ENCODE peak calls at places on chromosomes 4 and X, in eight cellular contexts. One of them, this sample, is unnamed.

GRCh38 chrX:151789179-151789800 is 54.7 kb downstream of the CNGA2 start:
- DNase-seq in transverse colon: peak; percentile 18
- DNase-seq in AG04450: peak; percentile 27
- DNase-seq in GM23248: peak; percentile 88
- DNase-seq in left lung: no peak
- DNase-seq in small intestine: no peak
- DNase-seq in uterus: peak; percentile 34
- DNase-seq in CD8-positive, alpha-beta T cell: no peak
- DNase-seq in this sample: no peak

GRCh38 chr4:138308421-138308820 is 66.3 kb upstream of the SLC7A11 start:
- DNase-seq in transverse colon: no peak
- DNase-seq in AG04450: no peak
- DNase-seq in GM23248: peak; percentile 81
- DNase-seq in left lung: no peak
- DNase-seq in small intestine: no peak
- DNase-seq in uterus: no peak
- DNase-seq in CD8-positive, alpha-beta T cell: no peak
- DNase-seq in this sample: no peak

GRCh38 chr4:185811509-185812364 is at the start of gene SORBS2:
- DNase-seq in transverse colon: peak; percentile 74
- DNase-seq in AG04450: no peak
- DNase-seq in GM23248: peak; percentile 6
- DNase-seq in left lung: peak; percentile 80
- DNase-seq in small intestine: peak; percentile 71
- DNase-seq in uterus: no peak
- DNase-seq in CD8-positive, alpha-beta T cell: no peak
- DNase-seq in this sample: no peak

GRCh38 chr4:18798123-18798522 is 776.6 kb upstream of the LCORL start:
- DNase-seq in transverse colon: no peak
- DNase-seq in AG04450: no peak
- DNase-seq in GM23248: no peak
- DNase-seq in left lung: no peak
- DNase-seq in small intestine: no peak
- DNase-seq in uterus: no peak
- DNase-seq in CD8-positive, alpha-beta T cell: no peak
- DNase-seq in this sample: no peak

GRCh38 chr4:83356899-83357661 is 22.4 kb upstream of the HPSE start:
- DNase-seq in transverse colon: no peak
- DNase-seq in AG04450: peak; percentile 80
- DNase-seq in GM23248: peak; percentile 91
- DNase-seq in left lung: no peak
- DNase-seq in small intestine: no peak
- DNase-seq in uterus: no peak
- DNase-seq in CD8-positive, alpha-beta T cell: no peak
- DNase-seq in this sample: no peak

GRCh38 chr4:180923476-180923875 is 1319.7 kb upstream of the TENM3 start:
- DNase-seq in transverse colon: no peak
- DNase-seq in AG04450: peak; percentile 51
- DNase-seq in GM23248: peak; percentile 82
- DNase-seq in left lung: no peak
- DNase-seq in small intestine: no peak
- DNase-seq in uterus: no peak
- DNase-seq in CD8-positive, alpha-beta T cell: no peak
- DNase-seq in this sample: no peak

GRCh38 chrX:125202486-125203378 is 116.9 kb upstream of the TEX13C start:
- DNase-seq in transverse colon: no peak
- DNase-seq in AG04450: no peak
- DNase-seq in GM23248: no peak
- DNase-seq in left lung: no peak
- DNase-seq in small intestine: no peak
- DNase-seq in uterus: no peak
- DNase-seq in CD8-positive, alpha-beta T cell: no peak
- DNase-seq in this sample: no peak

GRCh38 chrX:1537031-1537715 is at the start of gene P2RY8:
- DNase-seq in transverse colon: peak; percentile 74
- DNase-seq in AG04450: no peak
- DNase-seq in GM23248: peak; percentile 40
- DNase-seq in left lung: peak; percentile 89
- DNase-seq in small intestine: peak; percentile 35
- DNase-seq in uterus: peak; percentile 52
- DNase-seq in CD8-positive, alpha-beta T cell: peak; percentile 86
- DNase-seq in this sample: peak; percentile 79

GRCh38 chr4:40912455-40913055 is 162.8 kb downstream of the NSUN7 start:
- DNase-seq in transverse colon: no peak
- DNase-seq in AG04450: peak; percentile 38
- DNase-seq in GM23248: peak; percentile 64
- DNase-seq in left lung: no peak
- DNase-seq in small intestine: no peak
- DNase-seq in uterus: no peak
- DNase-seq in CD8-positive, alpha-beta T cell: no peak
- DNase-seq in this sample: no peak

GRCh38 chr4:21507439-21507838 is 441.1 kb downstream of the KCNIP4 start:
- DNase-seq in transverse colon: no peak
- DNase-seq in AG04450: no peak
- DNase-seq in GM23248: peak; percentile 40
- DNase-seq in left lung: no peak
- DNase-seq in small intestine: no peak
- DNase-seq in uterus: no peak
- DNase-seq in CD8-positive, alpha-beta T cell: no peak
- DNase-seq in this sample: no peak

GRCh38 chr4:143700420-143701352 is at the start of gene FREM3:
- DNase-seq in transverse colon: no peak
- DNase-seq in AG04450: no peak
- DNase-seq in GM23248: peak; percentile 17
- DNase-seq in left lung: peak; percentile 78
- DNase-seq in small intestine: no peak
- DNase-seq in uterus: no peak
- DNase-seq in CD8-positive, alpha-beta T cell: no peak
- DNase-seq in this sample: no peak

GRCh38 chrX:98350940-98351339 is 1467.2 kb downstream of the RPA4 start:
- DNase-seq in transverse colon: no peak
- DNase-seq in AG04450: no peak
- DNase-seq in GM23248: no peak
- DNase-seq in left lung: no peak
- DNase-seq in small intestine: no peak
- DNase-seq in uterus: no peak
- DNase-seq in CD8-positive, alpha-beta T cell: no peak
- DNase-seq in this sample: no peak

GRCh38 chrX:6187256-6187655 is 41.4 kb downstream of the NLGN4X start:
- DNase-seq in transverse colon: no peak
- DNase-seq in AG04450: no peak
- DNase-seq in GM23248: no peak
- DNase-seq in left lung: no peak
- DNase-seq in small intestine: no peak
- DNase-seq in uterus: no peak
- DNase-seq in CD8-positive, alpha-beta T cell: no peak
- DNase-seq in this sample: no peak

GRCh38 chr4:79198886-79199591 is 126.8 kb downstream of the NAA11 start:
- DNase-seq in transverse colon: no peak
- DNase-seq in AG04450: no peak
- DNase-seq in GM23248: no peak
- DNase-seq in left lung: no peak
- DNase-seq in small intestine: no peak
- DNase-seq in uterus: no peak
- DNase-seq in CD8-positive, alpha-beta T cell: no peak
- DNase-seq in this sample: no peak

GRCh38 chr4:123478859-123479345 is 82.3 kb downstream of the SPRY1 start:
- DNase-seq in transverse colon: peak; percentile 19
- DNase-seq in AG04450: no peak
- DNase-seq in GM23248: no peak
- DNase-seq in left lung: no peak
- DNase-seq in small intestine: peak; percentile 52
- DNase-seq in uterus: no peak
- DNase-seq in CD8-positive, alpha-beta T cell: no peak
- DNase-seq in this sample: no peak

GRCh38 chr4:140952709-140953108 is 180.6 kb downstream of the RNF150 start:
- DNase-seq in transverse colon: no peak
- DNase-seq in AG04450: no peak
- DNase-seq in GM23248: peak; percentile 67
- DNase-seq in left lung: no peak
- DNase-seq in small intestine: no peak
- DNase-seq in uterus: no peak
- DNase-seq in CD8-positive, alpha-beta T cell: no peak
- DNase-seq in this sample: no peak

GRCh38 chr4:186699298-186699697 is 24.4 kb downstream of the FAT1 start:
- DNase-seq in transverse colon: no peak
- DNase-seq in AG04450: no peak
- DNase-seq in GM23248: peak; percentile 24
- DNase-seq in left lung: no peak
- DNase-seq in small intestine: peak; percentile 98
- DNase-seq in uterus: no peak
- DNase-seq in CD8-positive, alpha-beta T cell: no peak
- DNase-seq in this sample: no peak

DNA sequence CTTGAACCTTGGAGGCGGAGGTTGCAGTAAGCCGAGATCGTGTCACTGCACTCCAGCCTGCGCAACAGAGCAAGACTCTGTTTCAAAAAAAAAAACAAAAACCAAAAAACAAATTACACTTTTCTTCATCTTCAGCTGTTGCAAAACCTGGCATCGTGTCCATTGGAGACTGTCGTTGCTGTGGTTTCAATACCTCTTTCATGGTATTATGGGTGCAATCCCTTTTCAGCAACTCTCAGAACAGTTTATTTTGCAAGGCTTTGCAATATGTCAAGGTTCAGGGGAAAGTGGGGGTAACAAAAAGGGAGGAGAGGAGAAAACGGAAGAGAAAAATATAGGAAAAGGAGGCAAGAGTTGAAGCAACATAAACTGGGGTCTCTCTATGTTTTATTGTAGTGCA is 40.8 kb downstream of the ARSD start:
- DNase-seq in transverse colon: no peak
- DNase-seq in AG04450: no peak
- DNase-seq in GM23248: no peak
- DNase-seq in left lung: no peak
- DNase-seq in small intestine: no peak
- DNase-seq in uterus: no peak
- DNase-seq in CD8-positive, alpha-beta T cell: no peak
- DNase-seq in this sample: no peak
- H3K27me3 ChIP-seq in transverse colon: no peaks in the 10 kb centered on the region
- H3K27me3 ChIP-seq in AG04450: no peaks in the 10 kb centered on the region
- H3K27me3 ChIP-seq in GM23248: no peaks in the 10 kb centered on the region
- H3K27me3 ChIP-seq in left lung: no peaks in the 10 kb centered on the region
- H3K27me3 ChIP-seq in small intestine: no peaks in the 10 kb centered on the region
- H3K27me3 ChIP-seq in uterus: no peaks in the 10 kb centered on the region
- H3K27me3 ChIP-seq in CD8-positive, alpha-beta T cell: no peaks in the 10 kb centered on the region
- H3K27me3 ChIP-seq in this sample: no peaks in the 10 kb centered on the region

DNA sequence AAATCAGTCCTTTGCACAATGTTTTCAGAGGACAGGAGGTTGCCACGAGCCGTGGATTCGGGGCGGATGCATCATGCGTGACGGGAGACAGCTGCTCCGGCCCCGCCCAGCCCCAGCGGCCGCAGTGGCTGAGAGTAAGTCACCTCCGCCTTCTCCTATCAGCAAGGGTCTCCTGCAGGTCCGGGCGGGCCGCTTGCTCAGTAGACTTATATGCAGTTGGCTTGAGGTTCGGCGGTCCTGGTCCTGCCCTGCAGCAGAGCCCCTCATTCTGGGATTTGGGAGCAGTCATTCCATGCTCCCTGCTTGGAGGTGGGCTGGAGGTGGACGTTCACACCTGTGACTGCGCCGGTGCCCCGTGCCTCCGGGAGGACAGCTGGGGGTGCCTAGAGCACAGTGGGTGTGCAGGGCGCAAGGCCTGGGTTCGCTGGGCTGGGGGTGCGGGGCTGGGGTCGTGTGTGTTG is 86.3 kb upstream of the ADRA2C start:
- DNase-seq in transverse colon: no peak
- DNase-seq in AG04450: no peak
- DNase-seq in GM23248: no peak
- DNase-seq in left lung: peak; percentile 74
- DNase-seq in small intestine: no peak
- DNase-seq in uterus: peak; percentile 25
- DNase-seq in CD8-positive, alpha-beta T cell: no peak
- DNase-seq in this sample: peak; percentile 75
- H3K27me3 ChIP-seq in transverse colon: peaks cover 25% of the 10 kb centered on the region
- H3K27me3 ChIP-seq in AG04450: peaks cover 8% of the 10 kb centered on the region
- H3K27me3 ChIP-seq in GM23248: no peaks in the 10 kb centered on the region
- H3K27me3 ChIP-seq in left lung: no peaks in the 10 kb centered on the region
- H3K27me3 ChIP-seq in small intestine: peaks cover 10% of the 10 kb centered on the region
- H3K27me3 ChIP-seq in uterus: no peaks in the 10 kb centered on the region
- H3K27me3 ChIP-seq in CD8-positive, alpha-beta T cell: no peaks in the 10 kb centered on the region
- H3K27me3 ChIP-seq in this sample: peaks cover 80% of the 10 kb centered on the region

DNA sequence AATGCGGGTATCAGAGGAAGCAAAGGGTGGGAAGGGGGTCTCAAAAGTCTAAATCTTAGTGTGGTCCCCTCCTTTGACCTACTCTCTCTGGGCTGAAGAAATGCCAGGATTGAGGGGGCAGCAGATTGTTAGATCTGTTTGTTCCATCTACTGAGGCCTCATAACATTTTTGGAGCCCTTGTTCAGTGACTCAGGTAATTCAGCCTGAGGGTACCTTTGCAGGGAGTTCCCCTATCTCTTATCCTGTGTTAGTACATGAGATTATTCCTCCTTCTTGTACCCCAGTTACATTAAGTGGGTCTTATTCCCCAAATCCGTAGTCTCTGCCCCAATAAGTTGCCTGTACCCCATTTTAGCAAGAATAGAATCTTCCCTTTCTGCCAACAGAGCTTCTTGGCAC is 79.0 kb downstream of the RTL9 start:
- DNase-seq in transverse colon: no peak
- DNase-seq in AG04450: no peak
- DNase-seq in GM23248: no peak
- DNase-seq in left lung: no peak
- DNase-seq in small intestine: no peak
- DNase-seq in uterus: no peak
- DNase-seq in CD8-positive, alpha-beta T cell: no peak
- DNase-seq in this sample: no peak
- H3K27me3 ChIP-seq in transverse colon: no peaks in the 10 kb centered on the region
- H3K27me3 ChIP-seq in AG04450: peaks cover 23% of the 10 kb centered on the region
- H3K27me3 ChIP-seq in GM23248: no peaks in the 10 kb centered on the region
- H3K27me3 ChIP-seq in left lung: peaks cover 4% of the 10 kb centered on the region
- H3K27me3 ChIP-seq in small intestine: no peaks in the 10 kb centered on the region
- H3K27me3 ChIP-seq in uterus: no peaks in the 10 kb centered on the region
- H3K27me3 ChIP-seq in CD8-positive, alpha-beta T cell: no peaks in the 10 kb centered on the region
- H3K27me3 ChIP-seq in this sample: no peaks in the 10 kb centered on the region

GRCh38 chr4:7458477-7458876 is 23.7 kb upstream of the PSAPL1 start:
- DNase-seq in transverse colon: no peak
- DNase-seq in AG04450: no peak
- DNase-seq in GM23248: no peak
- DNase-seq in left lung: peak; percentile 28
- DNase-seq in small intestine: no peak
- DNase-seq in uterus: no peak
- DNase-seq in CD8-positive, alpha-beta T cell: no peak
- DNase-seq in this sample: no peak

GRCh38 chr4:7459471-7459870 is 24.7 kb upstream of the PSAPL1 start:
- DNase-seq in transverse colon: no peak
- DNase-seq in AG04450: no peak
- DNase-seq in GM23248: no peak
- DNase-seq in left lung: peak; percentile 40
- DNase-seq in small intestine: no peak
- DNase-seq in uterus: no peak
- DNase-seq in CD8-positive, alpha-beta T cell: no peak
- DNase-seq in this sample: no peak

GRCh38 chr4:7460591-7460990 is 25.9 kb upstream of the PSAPL1 start:
- DNase-seq in transverse colon: no peak
- DNase-seq in AG04450: no peak
- DNase-seq in GM23248: no peak
- DNase-seq in left lung: peak; percentile 40
- DNase-seq in small intestine: no peak
- DNase-seq in uterus: no peak
- DNase-seq in CD8-positive, alpha-beta T cell: no peak
- DNase-seq in this sample: no peak

GRCh38 chr4:7458066-7458425 is 23.3 kb upstream of the PSAPL1 start:
- DNase-seq in transverse colon: no peak
- DNase-seq in AG04450: no peak
- DNase-seq in GM23248: no peak
- DNase-seq in left lung: peak; percentile 61
- DNase-seq in small intestine: no peak
- DNase-seq in uterus: no peak
- DNase-seq in CD8-positive, alpha-beta T cell: no peak
- DNase-seq in this sample: no peak

GRCh38 chr4:7457201-7458065 is 22.7 kb upstream of the PSAPL1 start:
- DNase-seq in transverse colon: no peak
- DNase-seq in AG04450: no peak
- DNase-seq in GM23248: no peak
- DNase-seq in left lung: peak; percentile 72
- DNase-seq in small intestine: no peak
- DNase-seq in uterus: no peak
- DNase-seq in CD8-positive, alpha-beta T cell: no peak
- DNase-seq in this sample: no peak
- H3K27me3 ChIP-seq in transverse colon: no peaks in the 10 kb centered on the region
- H3K27me3 ChIP-seq in AG04450: peaks cover 24% of the 10 kb centered on the region
- H3K27me3 ChIP-seq in GM23248: no peaks in the 10 kb centered on the region
- H3K27me3 ChIP-seq in left lung: no peaks in the 10 kb centered on the region
- H3K27me3 ChIP-seq in small intestine: no peaks in the 10 kb centered on the region
- H3K27me3 ChIP-seq in uterus: no peaks in the 10 kb centered on the region
- H3K27me3 ChIP-seq in CD8-positive, alpha-beta T cell: no peaks in the 10 kb centered on the region
- H3K27me3 ChIP-seq in this sample: no peaks in the 10 kb centered on the region

This sample was measured in suprapubic skin.